ENCODE peak calls at places on chromosomes 2 and 18, in seven cellular contexts. B, E, O, A, S, Y and N are unnamed samples. For H3K27me3, the result is how much of the 10 kb centered on the place peaks cover.

GRCh38 chr2:160674076-160674630 is 180.5 kb upstream of the RBMS1 start:
- DNase-seq in B (no peak), E (no peak), O (no peak), A (no peak), S (no peak), Y (no peak), N (no peak)

GRCh38 chr2:65204461-65205230 is 23.0 kb upstream of the ACTR2 start:
- DNase-seq in B (no peak), E (no peak), O (no peak), A (peak), S (no peak), Y (no peak), N (peak)

GRCh38 chr2:80706541-80706940 is 402.0 kb upstream of the LRRTM1 start:
- DNase-seq in B (no peak), E (no peak), O (no peak), A (no peak), S (no peak), Y (no peak), N (no peak)

GRCh38 chr18:35851286-35851967 is 121.1 kb upstream of the RMP24 start:
- DNase-seq in B (no peak), E (no peak), O (no peak), A (peak), S (no peak), Y (no peak), N (no peak)

GRCh38 chr2:60544059-60544458 is 9.4 kb downstream of the BCL11A start:
- DNase-seq in B (no peak), E (no peak), O (no peak), A (no peak), S (no peak), Y (no peak), N (no peak)

GRCh38 chr2:126885701-126886121 is 13.0 kb upstream of the TEX51 start:
- DNase-seq in B (no peak), E (no peak), O (no peak), A (no peak), S (peak), Y (peak), N (no peak)

GRCh38 chr18:48031011-48031480 is 100.6 kb upstream of the SMAD2 start:
- DNase-seq in B (peak), E (no peak), O (peak), A (peak), S (no peak), Y (no peak), N (no peak)

GRCh38 chr2:68357608-68358337 is 7.3 kb upstream of the PLEK start:
- DNase-seq in B (no peak), E (no peak), O (no peak), A (peak), S (peak), Y (no peak), N (peak)

GRCh38 chr2:8453904-8454302 is 228.0 kb upstream of the ID2 start:
- DNase-seq in B (no peak), E (peak), O (no peak), A (no peak), S (no peak), Y (no peak), N (no peak)

GRCh38 chr2:196750291-196750923 is 49.1 kb downstream of the GTF3C3 start:
- DNase-seq in B (no peak), E (no peak), O (no peak), A (no peak), S (no peak), Y (no peak), N (no peak)

GRCh38 chr18:6412933-6413472 is 1.7 kb downstream of the L3MBTL4 start:
- DNase-seq in B (no peak), E (no peak), O (no peak), A (no peak), S (no peak), Y (no peak), N (no peak)

GRCh38 chr2:156486175-156486574 is 50.0 kb downstream of the GPD2 start:
- DNase-seq in B (no peak), E (no peak), O (no peak), A (no peak), S (no peak), Y (no peak), N (no peak)

GRCh38 chr2:223696719-223697118 is 94.6 kb upstream of the SCG2 start:
- DNase-seq in B (no peak), E (no peak), O (no peak), A (no peak), S (no peak), Y (no peak), N (no peak)

GRCh38 chr2:42169869-42170465 is 814 bp downstream of the EML4 start:
- DNase-seq in B (no peak), E (no peak), O (no peak), A (no peak), S (no peak), Y (no peak), N (peak)

GRCh38 chr2:71950256-71951066 is 197.2 kb downstream of the CYP26B1 start:
- DNase-seq in B (peak), E (peak), O (no peak), A (no peak), S (no peak), Y (no peak), N (no peak)

GRCh38 chr2:235055891-235056516 is 104.2 kb downstream of the SH3BP4 start:
- DNase-seq in B (no peak), E (no peak), O (no peak), A (peak), S (no peak), Y (no peak), N (no peak)

GRCh38 chr2:71471276-71471675 is 17.9 kb downstream of the DYSF start:
- DNase-seq in B (peak), E (no peak), O (no peak), A (no peak), S (peak), Y (no peak), N (no peak)

GRCh38 chr2:69902213-69902922 is 8.6 kb downstream of the SNRNP27 start:
- DNase-seq in B (no peak), E (no peak), O (peak), A (no peak), S (no peak), Y (no peak), N (peak)

GRCh38 chr18:5369513-5369912 is 74.0 kb upstream of the ZBTB14 start:
- DNase-seq in B (no peak), E (no peak), O (no peak), A (no peak), S (no peak), Y (no peak), N (no peak)

GRCh38 chr2:133941666-133942065 is 312.2 kb upstream of the MGAT5 start:
- DNase-seq in B (no peak), E (no peak), O (no peak), A (no peak), S (no peak), Y (no peak), N (no peak)

GRCh38 chr2:31054817-31055216 is 83.4 kb downstream of the GALNT14 start:
- DNase-seq in B (no peak), E (no peak), O (no peak), A (no peak), S (no peak), Y (no peak), N (no peak)

GRCh38 chr18:41504316-41504715 is 450.7 kb upstream of the PIK3C3 start:
- DNase-seq in B (no peak), E (no peak), O (no peak), A (no peak), S (no peak), Y (no peak), N (no peak)

GRCh38 chr2:70748002-70748779 is 19.8 kb downstream of the ADD2 start:
- DNase-seq in B (no peak), E (peak), O (no peak), A (peak), S (no peak), Y (no peak), N (no peak)

GRCh38 chr2:240861547-240861946 is 7.1 kb upstream of the AGXT start:
- DNase-seq in B (no peak), E (no peak), O (no peak), A (no peak), S (no peak), Y (no peak), N (no peak)

GRCh38 chr2:144378551-144378950 is 141.4 kb downstream of the ZEB2 start:
- DNase-seq in B (no peak), E (no peak), O (no peak), A (no peak), S (no peak), Y (no peak), N (no peak)

GRCh38 chr2:75787532-75788132 is 76.9 kb upstream of the GCFC2 start:
- DNase-seq in B (no peak), E (no peak), O (no peak), A (peak), S (no peak), Y (no peak), N (peak)

GRCh38 chr2:150620371-150620770 is 132.9 kb upstream of the RND3 start:
- DNase-seq in B (no peak), E (no peak), O (no peak), A (no peak), S (no peak), Y (no peak), N (no peak)

GRCh38 chr2:200484934-200485333 is 24.9 kb downstream of the KCTD18 start:
- DNase-seq in B (no peak), E (no peak), O (no peak), A (no peak), S (no peak), Y (no peak), N (no peak)

GRCh38 chr18:76588591-76589303 is 93.7 kb upstream of the ZNF516 start:
- DNase-seq in B (no peak), E (no peak), O (no peak), A (peak), S (no peak), Y (no peak), N (no peak)

GRCh38 chr2:31428001-31428418 is 13.5 kb upstream of the XDH start:
- DNase-seq in B (no peak), E (no peak), O (no peak), A (no peak), S (no peak), Y (no peak), N (no peak)

GRCh38 chr2:42906557-42907380 is 114.4 kb upstream of the HAAO start:
- DNase-seq in B (peak), E (peak), O (no peak), A (no peak), S (no peak), Y (no peak), N (no peak)

GRCh38 chr18:55506074-55506473 is 81.9 kb downstream of the TCF4 start:
- DNase-seq in B (no peak), E (no peak), O (no peak), A (no peak), S (no peak), Y (no peak), N (no peak)

GRCh38 chr2:101150306-101151140 is 659 bp downstream of the TBC1D8 start:
- DNase-seq in B (peak), E (no peak), O (peak), A (peak), S (no peak), Y (no peak), N (no peak)

GRCh38 chr2:128984855-128985254 is 666.2 kb upstream of the HS6ST1 start:
- DNase-seq in B (no peak), E (no peak), O (no peak), A (no peak), S (no peak), Y (no peak), N (no peak)

GRCh38 chr2:166609183-166609959 is 115.3 kb upstream of the SCN7A start:
- DNase-seq in B (no peak), E (no peak), O (no peak), A (no peak), S (no peak), Y (no peak), N (no peak)

GRCh38 chr2:224162122-224162521 is 123.0 kb upstream of the SERPINE2 start:
- DNase-seq in B (no peak), E (no peak), O (no peak), A (no peak), S (peak), Y (no peak), N (no peak)

GRCh38 chr18:46474487-46475366 is 182.3 kb downstream of the LOXHD1 start:
- DNase-seq in B (no peak), E (no peak), O (no peak), A (peak), S (no peak), Y (no peak), N (no peak)

GRCh38 chr2:150480241-150480640 is 7.2 kb downstream of the RND3 start:
- DNase-seq in B (no peak), E (peak), O (no peak), A (no peak), S (no peak), Y (no peak), N (no peak)

DNA sequence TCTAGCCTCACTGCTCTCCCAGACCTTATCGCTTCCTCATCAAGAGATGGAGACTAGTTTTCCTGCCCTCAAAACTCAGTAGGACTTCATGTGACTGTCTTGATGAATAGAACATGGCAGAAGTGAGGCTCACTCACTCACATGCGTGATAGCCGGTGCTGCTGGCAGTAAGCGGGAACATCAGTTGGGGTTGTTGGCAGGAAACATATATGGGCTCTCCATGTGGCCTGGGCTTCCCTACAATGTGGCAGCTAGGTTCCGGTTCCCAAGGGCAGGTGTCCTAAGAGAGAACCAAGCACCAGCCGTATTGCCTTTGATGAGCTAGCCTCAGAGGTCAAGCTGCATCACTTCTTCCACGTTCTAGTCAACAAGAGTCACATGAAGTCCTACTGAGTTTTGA is 15.2 kb upstream of the FAHD2A start:
- DNase-seq in B (peak), E (no peak), O (no peak), A (no peak), S (no peak), Y (peak), N (no peak)
- H3K27me3 ChIP-seq in B (under half), E (under half), O (under half), A (under half), S (under half), Y (under half), N (under half)

GRCh38 chr2:214389334-214389733 is 21.5 kb upstream of the VWC2L start:
- DNase-seq in B (no peak), E (no peak), O (no peak), A (no peak), S (no peak), Y (no peak), N (no peak)
- H3K27ac ChIP-seq in B (no peak), E (no peak), O (no peak), A (no peak), S (no peak), Y (no peak), N (no peak)

GRCh38 chr2:170817247-170817998 is 736 bp downstream of the GAD1 start:
- DNase-seq in B (no peak), E (no peak), O (no peak), A (peak), S (no peak), Y (no peak), N (no peak)
- H3K27me3 ChIP-seq in B (under half), E (half or more), O (half or more), A (half or more), S (half or more), Y (half or more), N (under half)

GRCh38 chr2:172177581-172177980 is 74.9 kb upstream of the DLX2 start:
- DNase-seq in B (no peak), E (no peak), O (no peak), A (no peak), S (no peak), Y (no peak), N (no peak)
- H3K27ac ChIP-seq in B (no peak), E (no peak), O (no peak), A (no peak), S (no peak), Y (peak), N (no peak)

GRCh38 chr2:237485304-237485703 is 1.7 kb upstream of the MLPH start:
- DNase-seq in B (no peak), E (no peak), O (no peak), A (no peak), S (no peak), Y (no peak), N (no peak)
- H3K27me3 ChIP-seq in B (under half), E (under half), O (under half), A (half or more), S (under half), Y (under half), N (under half)

DNA sequence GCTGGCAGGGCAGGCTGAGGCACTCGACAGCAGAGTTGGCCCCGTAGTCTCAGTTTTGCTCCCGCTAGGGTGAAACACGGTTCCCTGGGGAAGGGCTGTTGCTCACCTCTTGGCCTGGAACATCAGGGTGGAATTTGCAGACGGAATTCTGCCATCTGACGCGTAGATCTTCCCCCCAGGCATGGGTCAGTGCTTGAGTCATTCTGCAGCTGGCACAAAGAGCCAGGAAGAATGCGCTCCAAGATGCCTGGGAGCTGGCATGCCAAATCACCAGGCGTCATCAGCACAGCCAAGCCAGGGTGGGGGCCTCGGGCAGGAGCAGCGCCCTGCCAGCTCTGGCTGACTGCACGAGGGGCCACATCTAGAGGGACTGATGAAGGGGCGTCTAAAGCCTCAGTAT is 42.7 kb downstream of the ODC1 start:
- DNase-seq in B (peak), E (no peak), O (peak), A (no peak), S (peak), Y (peak), N (no peak)
- H3K27ac ChIP-seq in B (peak), E (peak), O (peak), A (no peak), S (peak), Y (peak), N (no peak)

GRCh38 chr2:96866986-96867755 is 2.7 kb downstream of the SEMA4C start:
- DNase-seq in B (no peak), E (no peak), O (no peak), A (no peak), S (no peak), Y (no peak), N (no peak)
- H3K27me3 ChIP-seq in B (under half), E (under half), O (under half), A (under half), S (under half), Y (under half), N (under half)

GRCh38 chr2:26001743-26002341 is 19.5 kb upstream of the KIF3C start:
- DNase-seq in B (peak), E (peak), O (peak), A (no peak), S (no peak), Y (no peak), N (no peak)
- H3K27ac ChIP-seq in B (no peak), E (peak), O (peak), A (no peak), S (no peak), Y (peak), N (no peak)

GRCh38 chr2:170404846-170405245 is 226.9 kb downstream of the MYO3B start:
- DNase-seq in B (no peak), E (no peak), O (no peak), A (no peak), S (no peak), Y (no peak), N (no peak)
- H3K27me3 ChIP-seq in B (under half), E (under half), O (under half), A (under half), S (under half), Y (under half), N (under half)

DNA sequence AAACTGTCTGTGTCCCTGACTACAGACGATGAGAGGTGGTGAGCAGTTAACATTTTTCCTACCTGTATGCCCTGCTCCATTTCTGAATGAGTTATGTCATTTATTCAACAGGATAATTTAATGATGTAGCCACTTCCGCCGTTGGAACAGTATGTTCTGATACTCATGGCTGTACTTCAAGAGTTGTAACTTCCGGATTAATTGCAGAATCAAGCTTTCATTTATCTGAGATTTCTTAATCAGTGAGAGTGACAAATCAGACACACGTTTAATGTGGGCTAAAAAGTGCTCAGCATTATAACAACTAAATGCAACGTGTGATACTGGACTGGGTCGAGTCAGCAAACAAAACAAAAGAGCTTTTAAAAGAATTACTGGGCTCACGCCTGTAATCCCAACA is 107.7 kb downstream of the KCTD1 start:
- DNase-seq in B (no peak), E (no peak), O (no peak), A (no peak), S (no peak), Y (no peak), N (no peak)
- H3K27ac ChIP-seq in B (no peak), E (peak), O (no peak), A (no peak), S (no peak), Y (no peak), N (no peak)